ENCODE peak calls at places on chromosomes 1 and 21, in nine cellular contexts. One of them, this sample, is unnamed.

GRCh38 chr1:4825841-4826450 is 171.5 kb downstream of the AJAP1 start:
- DNase-seq in astrocyte of the cerebellum: no peak
- DNase-seq in H4: no peak
- DNase-seq in HEK293T: peak; percentile 25
- DNase-seq in mesendoderm: peak; percentile 75
- DNase-seq in neural progenitor cell: peak; percentile 64
- DNase-seq in Daoy: no peak
- DNase-seq in HFF-Myc: no peak
- DNase-seq in neural crest cell: no peak
- DNase-seq in this sample: no peak

GRCh38 chr1:209710098-209710497 is 5.5 kb downstream of the HSD11B1 start:
- DNase-seq in Daoy: peak; percentile 11
- DNase-seq in HFF-Myc: no peak
- DNase-seq in mesendoderm: no peak
- DNase-seq in astrocyte of the cerebellum: no peak
- DNase-seq in neural progenitor cell: no peak
- DNase-seq in HEK293T: no peak
- DNase-seq in neural crest cell: no peak
- DNase-seq in H4: no peak
- DNase-seq in this sample: no peak

GRCh38 chr1:234998174-234998741 is 130.4 kb downstream of the TOMM20 start:
- DNase-seq in mesendoderm: peak; percentile 74
- DNase-seq in astrocyte of the cerebellum: no peak
- DNase-seq in HEK293T: no peak
- DNase-seq in Daoy: peak; percentile 81
- DNase-seq in neural crest cell: no peak
- DNase-seq in neural progenitor cell: no peak
- DNase-seq in H4: no peak
- DNase-seq in HFF-Myc: no peak
- DNase-seq in this sample: peak; percentile 81

GRCh38 chr1:228305721-228306152 is 97.9 kb downstream of the OBSCN start:
- DNase-seq in neural crest cell: no peak
- DNase-seq in mesendoderm: no peak
- DNase-seq in HFF-Myc: no peak
- DNase-seq in astrocyte of the cerebellum: no peak
- DNase-seq in neural progenitor cell: no peak
- DNase-seq in Daoy: no peak
- DNase-seq in H4: no peak
- DNase-seq in HEK293T: no peak
- DNase-seq in this sample: no peak

GRCh38 chr1:240423525-240423924 is 188.4 kb downstream of the GREM2 start:
- DNase-seq in neural progenitor cell: no peak
- DNase-seq in HEK293T: no peak
- DNase-seq in astrocyte of the cerebellum: no peak
- DNase-seq in Daoy: no peak
- DNase-seq in H4: no peak
- DNase-seq in mesendoderm: no peak
- DNase-seq in HFF-Myc: no peak
- DNase-seq in neural crest cell: no peak
- DNase-seq in this sample: no peak

GRCh38 chr1:34163792-34164509 is 1.1 kb downstream of the CSMD2 start:
- DNase-seq in neural crest cell: peak; percentile 9
- DNase-seq in mesendoderm: peak; percentile 65
- DNase-seq in neural progenitor cell: peak; percentile 78
- DNase-seq in astrocyte of the cerebellum: no peak
- DNase-seq in HFF-Myc: no peak
- DNase-seq in HEK293T: no peak
- DNase-seq in H4: no peak
- DNase-seq in Daoy: peak; percentile 35
- DNase-seq in this sample: no peak

GRCh38 chr1:150168960-150169565 is 19.3 kb downstream of the PLEKHO1 start:
- DNase-seq in HEK293T: peak; percentile 77
- DNase-seq in Daoy: peak; percentile 73
- DNase-seq in HFF-Myc: no peak
- DNase-seq in mesendoderm: peak; percentile 66
- DNase-seq in neural crest cell: peak; percentile 64
- DNase-seq in neural progenitor cell: peak; percentile 73
- DNase-seq in H4: peak; percentile 48
- DNase-seq in astrocyte of the cerebellum: peak; percentile 44
- DNase-seq in this sample: peak; percentile 79

GRCh38 chr1:213122514-213122929 is 71.5 kb downstream of the RPS6KC1 start:
- DNase-seq in astrocyte of the cerebellum: peak; percentile 53
- DNase-seq in HFF-Myc: peak; percentile 35
- DNase-seq in HEK293T: peak; percentile 22
- DNase-seq in mesendoderm: peak; percentile 40
- DNase-seq in neural progenitor cell: peak; percentile 57
- DNase-seq in Daoy: peak; percentile 13
- DNase-seq in neural crest cell: no peak
- DNase-seq in H4: peak; percentile 14
- DNase-seq in this sample: peak; percentile 59

GRCh38 chr1:22257286-22258275 is 114.7 kb upstream of the WNT4 start:
- DNase-seq in HFF-Myc: no peak
- DNase-seq in HEK293T: no peak
- DNase-seq in mesendoderm: no peak
- DNase-seq in H4: peak; percentile 19
- DNase-seq in neural progenitor cell: no peak
- DNase-seq in Daoy: no peak
- DNase-seq in neural crest cell: no peak
- DNase-seq in astrocyte of the cerebellum: no peak
- DNase-seq in this sample: no peak

GRCh38 chr1:109425391-109425790 is 857 bp downstream of the PSMA5 start:
- DNase-seq in mesendoderm: peak; percentile 6
- DNase-seq in neural progenitor cell: no peak
- DNase-seq in HFF-Myc: no peak
- DNase-seq in HEK293T: no peak
- DNase-seq in astrocyte of the cerebellum: no peak
- DNase-seq in Daoy: no peak
- DNase-seq in H4: no peak
- DNase-seq in neural crest cell: no peak
- DNase-seq in this sample: no peak

GRCh38 chr21:34348890-34349519 is 14.8 kb upstream of the KCNE2 start:
- DNase-seq in Daoy: no peak
- DNase-seq in neural progenitor cell: no peak
- DNase-seq in H4: no peak
- DNase-seq in HEK293T: no peak
- DNase-seq in HFF-Myc: no peak
- DNase-seq in mesendoderm: no peak
- DNase-seq in neural crest cell: no peak
- DNase-seq in astrocyte of the cerebellum: no peak
- DNase-seq in this sample: no peak

GRCh38 chr1:145711213-145711651 is 4.1 kb upstream of the PDZK1 start:
- DNase-seq in H4: no peak
- DNase-seq in neural progenitor cell: no peak
- DNase-seq in HFF-Myc: no peak
- DNase-seq in mesendoderm: no peak
- DNase-seq in neural crest cell: no peak
- DNase-seq in HEK293T: no peak
- DNase-seq in Daoy: no peak
- DNase-seq in astrocyte of the cerebellum: no peak
- DNase-seq in this sample: peak; percentile 48

GRCh38 chr1:85027242-85027983 is 20.9 kb downstream of the MCOLN3 start:
- DNase-seq in Daoy: no peak
- DNase-seq in HFF-Myc: peak; percentile 6
- DNase-seq in H4: no peak
- DNase-seq in neural progenitor cell: peak; percentile 26
- DNase-seq in HEK293T: no peak
- DNase-seq in mesendoderm: peak; percentile 26
- DNase-seq in astrocyte of the cerebellum: no peak
- DNase-seq in neural crest cell: no peak
- DNase-seq in this sample: no peak

This sample was measured in A172.